ENCODE peak calls at places on chromosome 1, in four cellular contexts. One of them, this sample, is unnamed. For H3K4me1, the result is how much of the 10 kb centered on the place peaks cover.

GRCh38 chr1:165129568-165130164 is 226.8 kb downstream of the LMX1A start:
- DNase-seq in uterus: no peak
- DNase-seq in left lung: no peak
- DNase-seq in colonic mucosa: peak
- DNase-seq in this sample: peak

GRCh38 chr1:12208271-12208670 is 21.6 kb upstream of the VPS13D start:
- DNase-seq in uterus: no peak
- DNase-seq in left lung: no peak
- DNase-seq in colonic mucosa: no peak
- DNase-seq in this sample: no peak

GRCh38 chr1:39691383-39692151 is at the start of gene HPCAL4:
- DNase-seq in uterus: peak
- DNase-seq in left lung: peak
- DNase-seq in colonic mucosa: peak
- DNase-seq in this sample: peak

GRCh38 chr1:21024918-21025317 is 151.8 kb downstream of the EIF4G3 start:
- DNase-seq in uterus: no peak
- DNase-seq in left lung: no peak
- DNase-seq in colonic mucosa: no peak
- DNase-seq in this sample: no peak

GRCh38 chr1:64000021-64000420 is 203.4 kb upstream of the UBE2U start:
- DNase-seq in uterus: no peak
- DNase-seq in left lung: no peak
- DNase-seq in colonic mucosa: no peak
- DNase-seq in this sample: no peak

GRCh38 chr1:60762176-60762575 is 320.2 kb upstream of the NFIA start:
- DNase-seq in uterus: no peak
- DNase-seq in left lung: no peak
- DNase-seq in colonic mucosa: no peak
- DNase-seq in this sample: no peak

GRCh38 chr1:15884477-15884876 is 37.0 kb downstream of the SPEN start:
- DNase-seq in uterus: no peak
- DNase-seq in left lung: no peak
- DNase-seq in colonic mucosa: no peak
- DNase-seq in this sample: no peak

GRCh38 chr1:244820131-244820530 is 15.3 kb upstream of the COX20 start:
- DNase-seq in uterus: no peak
- DNase-seq in left lung: no peak
- DNase-seq in colonic mucosa: no peak
- DNase-seq in this sample: no peak

GRCh38 chr1:151838491-151839412 is 868 bp downstream of the C2CD4D start:
- DNase-seq in uterus: no peak
- DNase-seq in left lung: no peak
- DNase-seq in colonic mucosa: no peak
- DNase-seq in this sample: no peak

GRCh38 chr1:23528245-23528978 is 2.6 kb downstream of the E2F2 start:
- DNase-seq in uterus: peak
- DNase-seq in left lung: peak
- DNase-seq in colonic mucosa: peak
- DNase-seq in this sample: peak

GRCh38 chr1:108503062-108503740 is 53.1 kb downstream of the NBPF6 start:
- DNase-seq in uterus: no peak
- DNase-seq in left lung: no peak
- DNase-seq in colonic mucosa: no peak
- DNase-seq in this sample: peak

GRCh38 chr1:56466541-56466940 is 112.8 kb downstream of the PLPP3 start:
- DNase-seq in uterus: no peak
- DNase-seq in left lung: no peak
- DNase-seq in colonic mucosa: no peak
- DNase-seq in this sample: no peak

GRCh38 chr1:54284781-54285563 is 85.0 kb downstream of the MRPL37 start:
- DNase-seq in uterus: no peak
- DNase-seq in left lung: no peak
- DNase-seq in colonic mucosa: no peak
- DNase-seq in this sample: no peak

GRCh38 chr1:115428262-115428661 is 90.2 kb upstream of the NGF start:
- DNase-seq in uterus: no peak
- DNase-seq in left lung: no peak
- DNase-seq in colonic mucosa: no peak
- DNase-seq in this sample: no peak

GRCh38 chr1:8083739-8084484 is 57.8 kb upstream of the ERRFI1 start:
- DNase-seq in uterus: no peak
- DNase-seq in left lung: no peak
- DNase-seq in colonic mucosa: no peak
- DNase-seq in this sample: no peak

GRCh38 chr1:115977481-115978258 is 1.4 kb downstream of the SLC22A15 start:
- DNase-seq in uterus: no peak
- DNase-seq in left lung: no peak
- DNase-seq in colonic mucosa: no peak
- DNase-seq in this sample: no peak

GRCh38 chr1:172145231-172145651 is 275.2 kb upstream of the C1orf105 start:
- DNase-seq in uterus: no peak
- DNase-seq in left lung: no peak
- DNase-seq in colonic mucosa: no peak
- DNase-seq in this sample: no peak

GRCh38 chr1:40712997-40713396 is 21.5 kb downstream of the NFYC start:
- DNase-seq in uterus: no peak
- DNase-seq in left lung: no peak
- DNase-seq in colonic mucosa: no peak
- DNase-seq in this sample: no peak

GRCh38 chr1:154911691-154912550 is 24.6 kb downstream of the PMVK start:
- DNase-seq in uterus: no peak
- DNase-seq in left lung: no peak
- DNase-seq in colonic mucosa: no peak
- DNase-seq in this sample: no peak

GRCh38 chr1:2543543-2544092 is 12.6 kb upstream of the TNFRSF14 start:
- DNase-seq in uterus: no peak
- DNase-seq in left lung: no peak
- DNase-seq in colonic mucosa: no peak
- DNase-seq in this sample: no peak

GRCh38 chr1:22131875-22132486 is 10.9 kb downstream of the WNT4 start:
- DNase-seq in uterus: no peak
- DNase-seq in left lung: peak
- DNase-seq in colonic mucosa: peak
- DNase-seq in this sample: peak

GRCh38 chr1:15756143-15757015 is 2.2 kb upstream of the FBLIM1 start:
- DNase-seq in uterus: no peak
- DNase-seq in left lung: no peak
- DNase-seq in colonic mucosa: peak
- DNase-seq in this sample: no peak

GRCh38 chr1:7398982-7399381 is 372.1 kb upstream of the VAMP3 start:
- DNase-seq in uterus: no peak
- DNase-seq in left lung: no peak
- DNase-seq in colonic mucosa: no peak
- DNase-seq in this sample: no peak

GRCh38 chr1:107147813-107148212 is 7.0 kb downstream of the NTNG1 start:
- DNase-seq in uterus: no peak
- DNase-seq in left lung: no peak
- DNase-seq in colonic mucosa: no peak
- DNase-seq in this sample: no peak

GRCh38 chr1:224168859-224169380 is 14.1 kb upstream of the DEGS1 start:
- DNase-seq in uterus: peak
- DNase-seq in left lung: no peak
- DNase-seq in colonic mucosa: peak
- DNase-seq in this sample: peak

GRCh38 chr1:33331444-33332356 is 10.8 kb upstream of the A3GALT2 start:
- DNase-seq in uterus: no peak
- DNase-seq in left lung: no peak
- DNase-seq in colonic mucosa: no peak
- DNase-seq in this sample: peak

GRCh38 chr1:36161656-36162531 is 5.9 kb downstream of the MAP7D1 start:
- DNase-seq in uterus: no peak
- DNase-seq in left lung: peak
- DNase-seq in colonic mucosa: no peak
- DNase-seq in this sample: no peak

GRCh38 chr1:231629132-231629531 is 2.5 kb downstream of the DISC1 start:
- DNase-seq in uterus: no peak
- DNase-seq in left lung: no peak
- DNase-seq in colonic mucosa: peak
- DNase-seq in this sample: peak

GRCh38 chr1:196462101-196462500 is 146.1 kb downstream of the KCNT2 start:
- DNase-seq in uterus: no peak
- DNase-seq in left lung: no peak
- DNase-seq in colonic mucosa: no peak
- DNase-seq in this sample: no peak

GRCh38 chr1:160410412-160411005 is 10.1 kb downstream of the VANGL2 start:
- DNase-seq in uterus: no peak
- DNase-seq in left lung: peak
- DNase-seq in colonic mucosa: no peak
- DNase-seq in this sample: no peak

GRCh38 chr1:60972841-60973364 is 109.5 kb upstream of the NFIA start:
- DNase-seq in uterus: no peak
- DNase-seq in left lung: no peak
- DNase-seq in colonic mucosa: no peak
- DNase-seq in this sample: no peak

DNA sequence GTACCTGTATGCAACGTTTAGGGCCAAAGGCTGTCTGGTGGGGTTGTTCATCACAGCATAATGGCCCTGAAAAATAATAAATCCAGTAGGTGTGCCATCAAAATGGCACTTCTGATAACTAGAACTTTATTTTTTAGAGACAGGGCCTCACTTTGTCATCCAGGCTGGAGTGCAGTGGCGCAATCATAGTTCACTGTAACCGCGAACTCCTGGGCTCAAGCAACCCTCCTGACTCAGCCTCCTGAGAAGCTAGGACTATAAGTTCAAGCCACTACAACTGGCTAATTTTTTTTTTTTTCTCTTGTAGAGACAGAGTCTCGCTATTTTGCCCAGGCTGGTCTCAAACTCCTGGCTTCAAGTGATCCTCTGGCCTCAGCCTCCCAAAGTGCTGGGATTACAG is 4.7 kb downstream of the SNAPIN start:
- DNase-seq in uterus: no peak
- DNase-seq in left lung: no peak
- DNase-seq in colonic mucosa: no peak
- DNase-seq in this sample: no peak
- TF ChIP-seq CTCF in uterus: no peak
- TF ChIP-seq CTCF in left lung: no peak
- TF ChIP-seq CTCF in colonic mucosa: no peak
- TF ChIP-seq CTCF in this sample: no peak

GRCh38 chr1:51568231-51568935 is 48.5 kb upstream of the OSBPL9 start:
- DNase-seq in uterus: no peak
- DNase-seq in left lung: no peak
- DNase-seq in colonic mucosa: no peak
- DNase-seq in this sample: no peak
- H3K4me1 ChIP-seq in uterus: under half
- H3K4me1 ChIP-seq in left lung: under half
- H3K4me1 ChIP-seq in colonic mucosa: under half
- H3K4me1 ChIP-seq in this sample: under half

GRCh38 chr1:71521655-71522264 is 440.9 kb upstream of the ZRANB2 start:
- DNase-seq in uterus: no peak
- DNase-seq in left lung: no peak
- DNase-seq in colonic mucosa: peak
- DNase-seq in this sample: peak
- TF ChIP-seq CTCF in uterus: no peak
- TF ChIP-seq CTCF in left lung: peak
- TF ChIP-seq CTCF in colonic mucosa: peak
- TF ChIP-seq CTCF in this sample: peak

DNA sequence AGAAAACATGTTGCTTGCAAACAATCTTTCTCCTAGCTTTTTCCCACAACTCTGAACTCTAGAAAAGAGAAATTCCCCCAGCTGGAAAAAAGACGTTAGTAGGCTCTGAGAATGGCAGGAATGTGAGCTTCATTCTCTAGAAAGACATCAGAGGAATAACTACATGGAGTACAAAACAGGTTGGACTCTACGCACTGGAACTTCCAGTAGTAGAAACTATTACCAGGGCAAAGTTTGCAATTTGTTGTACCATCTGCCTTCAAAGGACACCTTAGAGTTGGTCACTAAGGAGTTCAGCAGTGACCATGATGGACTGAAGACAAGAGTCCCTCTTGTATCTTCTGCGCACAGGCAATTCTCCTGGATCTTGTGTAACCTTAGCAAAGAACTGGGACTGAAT is 60.9 kb downstream of the SLC35D1 start:
- DNase-seq in uterus: no peak
- DNase-seq in left lung: no peak
- DNase-seq in colonic mucosa: no peak
- DNase-seq in this sample: no peak
- H3K4me1 ChIP-seq in uterus: under half
- H3K4me1 ChIP-seq in left lung: under half
- H3K4me1 ChIP-seq in colonic mucosa: under half
- H3K4me1 ChIP-seq in this sample: under half

DNA sequence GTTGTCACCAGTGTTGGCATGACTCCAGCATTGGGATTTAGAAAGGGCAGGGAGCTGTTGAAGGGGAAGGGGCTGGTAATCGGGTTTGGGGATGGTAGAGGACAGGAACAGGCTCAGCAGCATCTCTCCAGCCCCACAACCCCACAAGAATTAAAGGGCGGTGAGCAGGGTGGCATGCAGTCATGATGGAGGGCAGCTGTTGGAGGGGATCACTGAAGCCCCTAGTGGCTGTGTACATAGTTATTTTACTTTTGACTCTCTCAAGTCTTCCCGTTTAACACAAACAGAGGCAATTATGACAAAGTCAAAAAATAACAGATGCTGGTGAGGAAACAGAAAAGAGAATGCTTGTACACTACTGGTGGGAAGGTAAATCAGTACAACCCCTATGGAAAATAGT is 213.8 kb downstream of the URB2 start:
- DNase-seq in uterus: no peak
- DNase-seq in left lung: no peak
- DNase-seq in colonic mucosa: no peak
- DNase-seq in this sample: no peak
- TF ChIP-seq CTCF in uterus: no peak
- TF ChIP-seq CTCF in left lung: no peak
- TF ChIP-seq CTCF in colonic mucosa: no peak
- TF ChIP-seq CTCF in this sample: no peak

GRCh38 chr1:66929999-66930822 is 5.4 kb downstream of the MIER1 start:
- DNase-seq in uterus: peak
- DNase-seq in left lung: peak
- DNase-seq in colonic mucosa: peak
- DNase-seq in this sample: peak
- H3K4me1 ChIP-seq in uterus: under half
- H3K4me1 ChIP-seq in left lung: half or more
- H3K4me1 ChIP-seq in colonic mucosa: under half
- H3K4me1 ChIP-seq in this sample: half or more

GRCh38 chr1:213286235-213286634 is 235.2 kb downstream of the RPS6KC1 start:
- DNase-seq in uterus: no peak
- DNase-seq in left lung: no peak
- DNase-seq in colonic mucosa: no peak
- DNase-seq in this sample: no peak
- TF ChIP-seq CTCF in uterus: no peak
- TF ChIP-seq CTCF in left lung: no peak
- TF ChIP-seq CTCF in colonic mucosa: no peak
- TF ChIP-seq CTCF in this sample: no peak

GRCh38 chr1:235078480-235078803 is 50.2 kb downstream of the TOMM20 start:
- DNase-seq in uterus: no peak
- DNase-seq in left lung: no peak
- DNase-seq in colonic mucosa: no peak
- DNase-seq in this sample: no peak

GRCh38 chr1:235078927-235079381 is 49.7 kb downstream of the TOMM20 start:
- DNase-seq in uterus: no peak
- DNase-seq in left lung: no peak
- DNase-seq in colonic mucosa: no peak
- DNase-seq in this sample: no peak

GRCh38 chr1:235076504-235077162 is 52.0 kb downstream of the TOMM20 start:
- DNase-seq in uterus: no peak
- DNase-seq in left lung: no peak
- DNase-seq in colonic mucosa: no peak
- DNase-seq in this sample: no peak

GRCh38 chr1:235077163-235077540 is 51.5 kb downstream of the TOMM20 start:
- DNase-seq in uterus: no peak
- DNase-seq in left lung: no peak
- DNase-seq in colonic mucosa: no peak
- DNase-seq in this sample: no peak

GRCh38 chr1:235077571-235078479 is 50.8 kb downstream of the TOMM20 start:
- DNase-seq in uterus: no peak
- DNase-seq in left lung: peak
- DNase-seq in colonic mucosa: no peak
- DNase-seq in this sample: peak
- H3K4me1 ChIP-seq in uterus: under half
- H3K4me1 ChIP-seq in left lung: half or more
- H3K4me1 ChIP-seq in colonic mucosa: under half
- H3K4me1 ChIP-seq in this sample: half or more